ENCODE peak calls at places on chromosomes 2 and 18, in eight cellular contexts. V is pancreas, N is DND-41, C is IMR-90, S is brain microvascular endothelial cell, X is adrenal gland, H is cardiac muscle cell, E is ovary. Y is an unnamed sample.

GRCh38 chr18:10455726-10456453 is 1.5 kb downstream of the APCDD1 start:
- DNase-seq in V (no peak), N (no peak), C (no peak), S (no peak), X (no peak), H (no peak), E (no peak), Y (no peak)

GRCh38 chr18:32439802-32440201 is 30.9 kb downstream of the GAREM1 start:
- DNase-seq in V (no peak), N (no peak), C (no peak), S (no peak), X (no peak), H (no peak), E (no peak), Y (no peak)

GRCh38 chr18:74498712-74499629 is 2.8 kb downstream of the CNDP2 start:
- DNase-seq in V (no peak), N (peak), C (no peak), S (no peak), X (no peak), H (no peak), E (no peak), Y (peak)

GRCh38 chr2:55581875-55582547 is 35.4 kb downstream of the PPP4R3B start:
- DNase-seq in V (no peak), N (no peak), C (peak), S (no peak), X (peak), H (no peak), E (no peak), Y (no peak)

GRCh38 chr2:111634050-111634784 is 249.8 kb downstream of the ANAPC1 start:
- DNase-seq in V (no peak), N (peak), C (peak), S (no peak), X (no peak), H (no peak), E (no peak), Y (no peak)

GRCh38 chr2:27752551-27753237 is 18.8 kb upstream of the MRPL33 start:
- DNase-seq in V (peak), N (no peak), C (no peak), S (no peak), X (no peak), H (peak), E (no peak), Y (no peak)

GRCh38 chr2:101294861-101295260 is 13.6 kb downstream of the RNF149 start:
- DNase-seq in V (no peak), N (no peak), C (no peak), S (no peak), X (no peak), H (no peak), E (no peak), Y (no peak)

GRCh38 chr2:44237221-44237620 is 38.1 kb upstream of the SLC3A1 start:
- DNase-seq in V (no peak), N (peak), C (no peak), S (no peak), X (no peak), H (no peak), E (no peak), Y (no peak)

GRCh38 chr2:172664766-172665165 is 70.9 kb upstream of the RAPGEF4 start:
- DNase-seq in V (no peak), N (no peak), C (no peak), S (no peak), X (no peak), H (no peak), E (no peak), Y (no peak)

GRCh38 chr2:170335351-170335750 is 157.4 kb downstream of the MYO3B start:
- DNase-seq in V (no peak), N (no peak), C (no peak), S (no peak), X (no peak), H (peak), E (no peak), Y (no peak)

GRCh38 chr2:160205511-160205910 is 5.4 kb upstream of the ITGB6 start:
- DNase-seq in V (no peak), N (peak), C (peak), S (peak), X (peak), H (no peak), E (no peak), Y (peak)

GRCh38 chr18:72808688-72809087 is 59.1 kb downstream of the NETO1 start:
- DNase-seq in V (no peak), N (no peak), C (no peak), S (no peak), X (no peak), H (no peak), E (no peak), Y (no peak)

GRCh38 chr2:30223413-30223874 is 7.9 kb upstream of the LBH start:
- DNase-seq in V (no peak), N (no peak), C (no peak), S (no peak), X (no peak), H (no peak), E (no peak), Y (no peak)

GRCh38 chr2:30225131-30225762 is 6.1 kb upstream of the LBH start:
- DNase-seq in V (no peak), N (peak), C (peak), S (peak), X (no peak), H (peak), E (peak), Y (no peak)

GRCh38 chr2:30222031-30222430 is 9.3 kb upstream of the LBH start:
- DNase-seq in V (no peak), N (no peak), C (no peak), S (no peak), X (no peak), H (no peak), E (no peak), Y (no peak)

GRCh38 chr2:30222636-30223360 is 8.5 kb upstream of the LBH start:
- DNase-seq in V (no peak), N (no peak), C (no peak), S (no peak), X (no peak), H (no peak), E (no peak), Y (no peak)

DNA sequence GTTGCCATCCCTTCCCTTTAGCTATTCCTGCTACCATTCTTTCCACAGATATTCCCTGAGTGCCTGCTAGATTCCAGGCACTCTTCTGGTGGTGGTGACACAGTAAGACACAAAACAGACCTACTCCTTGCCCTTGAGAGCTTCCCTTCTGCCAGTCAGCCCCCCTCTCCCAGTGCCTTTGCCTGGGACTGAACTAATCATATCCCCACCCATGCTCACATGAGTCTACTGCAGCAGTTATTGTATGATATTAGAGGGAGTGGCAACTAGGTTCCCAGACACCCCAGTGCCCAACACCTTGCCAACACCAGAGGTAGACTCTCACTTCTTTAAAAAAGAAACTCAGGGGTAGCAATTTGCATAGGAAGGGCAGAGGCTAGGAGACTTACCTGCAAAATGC is 7.2 kb upstream of the LBH start:
- DNase-seq in V (no peak), N (no peak), C (no peak), S (no peak), X (no peak), H (peak), E (no peak), Y (no peak)
- H3K4me3 ChIP-seq in V (no peak), N (no peak), C (no peak), S (no peak), X (no peak), H (no peak), E (no peak), Y (no peak)

GRCh38 chr18:31229829-31230228 is 67.2 kb upstream of the DSC1 start:
- DNase-seq in V (no peak), N (no peak), C (no peak), S (no peak), X (no peak), H (no peak), E (no peak), Y (no peak)
- H3K27ac ChIP-seq in V (no peak), N (no peak), C (no peak), S (no peak), X (no peak), H (no peak), E (no peak), Y (no peak)

DNA sequence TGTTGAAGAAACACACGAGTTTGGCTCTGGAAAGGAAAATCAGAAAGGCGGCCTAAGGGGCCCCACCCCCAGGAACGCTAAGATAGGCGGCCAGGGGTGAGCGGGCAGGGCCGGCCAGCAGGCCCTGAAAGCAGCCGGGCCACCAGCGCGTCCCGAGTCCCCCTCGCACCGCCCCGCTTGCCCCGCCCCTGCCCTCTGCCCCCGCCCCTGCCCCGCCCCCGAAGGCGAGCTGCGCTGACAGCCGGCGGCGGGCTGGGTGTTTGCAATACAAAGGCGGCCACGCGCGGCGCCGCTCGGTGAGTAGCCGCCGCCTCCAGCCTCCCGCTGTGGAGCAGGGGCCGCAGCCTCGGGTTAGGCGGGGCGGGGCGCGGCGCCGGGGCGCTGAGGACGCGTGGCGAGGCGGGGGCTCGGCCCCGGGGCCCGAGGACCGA is at the start of gene LPIN1:
- DNase-seq in V (peak), N (peak), C (peak), S (peak), X (peak), H (peak), E (peak), Y (peak)
- TF ChIP-seq CTCF in V (no peak), N (peak), C (peak), S (no peak), X (no peak), H (no peak), E (no peak), Y (peak)

DNA sequence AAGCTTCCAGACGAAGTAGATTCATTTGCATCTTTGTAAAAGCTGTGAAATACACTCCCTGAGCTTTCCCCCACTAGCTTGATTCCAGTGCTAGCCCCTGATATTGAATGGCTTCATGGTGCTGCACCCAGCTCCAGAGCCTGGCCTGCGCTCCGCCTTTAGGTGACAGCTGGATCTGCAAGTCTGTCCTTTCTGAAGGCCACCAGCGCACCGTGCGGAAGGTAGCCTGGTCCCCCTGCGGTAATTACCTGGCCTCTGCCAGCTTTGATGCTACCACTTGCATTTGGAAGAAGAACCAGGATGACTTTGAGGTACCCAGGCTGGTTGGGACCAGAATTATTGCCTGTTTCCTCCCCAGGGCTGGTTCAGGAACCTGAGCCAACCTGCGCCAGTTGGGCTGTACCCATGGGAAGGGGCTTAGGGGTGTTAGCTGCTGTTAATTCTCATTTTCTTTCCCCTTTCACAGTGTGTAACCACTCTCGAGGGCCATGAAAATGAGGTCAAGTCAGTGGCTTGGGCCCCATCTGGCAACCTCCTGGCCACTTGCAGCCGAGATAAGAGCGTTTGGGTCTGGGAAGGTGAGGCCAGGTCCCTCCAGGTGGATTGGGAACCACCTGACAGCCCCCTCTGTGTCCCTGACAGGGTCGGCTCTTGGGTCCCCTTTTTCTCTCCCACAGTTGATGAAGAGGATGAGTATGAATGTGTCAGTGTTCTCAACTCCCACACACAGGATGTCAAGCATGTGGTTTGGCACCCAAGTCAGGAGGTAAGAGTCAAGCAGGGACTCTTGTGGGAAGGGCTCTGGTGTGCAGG is 1.3 kb downstream of the CIAO1 start:
- DNase-seq in V (no peak), N (peak), C (peak), S (no peak), X (no peak), H (peak), E (no peak), Y (peak)
- H3K4me3 ChIP-seq in V (no peak), N (peak), C (no peak), S (peak), X (no peak), H (peak), E (no peak), Y (peak)

GRCh38 chr18:55280515-55280914 is 307.5 kb downstream of the TCF4 start:
- DNase-seq in V (no peak), N (no peak), C (peak), S (no peak), X (no peak), H (no peak), E (peak), Y (no peak)

GRCh38 chr18:55272510-55273243 is 313.4 kb upstream of the CCDC68 start:
- DNase-seq in V (no peak), N (no peak), C (peak), S (no peak), X (no peak), H (no peak), E (peak), Y (no peak)

GRCh38 chr18:55269632-55270031 is 310.4 kb upstream of the CCDC68 start:
- DNase-seq in V (no peak), N (no peak), C (no peak), S (no peak), X (no peak), H (no peak), E (no peak), Y (no peak)

GRCh38 chr18:55275042-55275897 is 312.7 kb downstream of the TCF4 start:
- DNase-seq in V (no peak), N (no peak), C (peak), S (peak), X (peak), H (no peak), E (no peak), Y (no peak)
- H3K27ac ChIP-seq in V (no peak), N (no peak), C (no peak), S (no peak), X (no peak), H (no peak), E (no peak), Y (no peak)

GRCh38 chr18:70448588-70448987 is 159.7 kb downstream of the SOCS6 start:
- DNase-seq in V (no peak), N (no peak), C (no peak), S (no peak), X (no peak), H (no peak), E (no peak), Y (no peak)

GRCh38 chr18:70452501-70452900 is 163.7 kb downstream of the SOCS6 start:
- DNase-seq in V (no peak), N (no peak), C (no peak), S (no peak), X (no peak), H (no peak), E (no peak), Y (no peak)

GRCh38 chr18:70454705-70455322 is 166.0 kb downstream of the SOCS6 start:
- DNase-seq in V (no peak), N (peak), C (peak), S (peak), X (no peak), H (peak), E (no peak), Y (no peak)

GRCh38 chr18:70453058-70453775 is 164.4 kb downstream of the SOCS6 start:
- DNase-seq in V (no peak), N (no peak), C (peak), S (no peak), X (no peak), H (no peak), E (no peak), Y (no peak)

DNA sequence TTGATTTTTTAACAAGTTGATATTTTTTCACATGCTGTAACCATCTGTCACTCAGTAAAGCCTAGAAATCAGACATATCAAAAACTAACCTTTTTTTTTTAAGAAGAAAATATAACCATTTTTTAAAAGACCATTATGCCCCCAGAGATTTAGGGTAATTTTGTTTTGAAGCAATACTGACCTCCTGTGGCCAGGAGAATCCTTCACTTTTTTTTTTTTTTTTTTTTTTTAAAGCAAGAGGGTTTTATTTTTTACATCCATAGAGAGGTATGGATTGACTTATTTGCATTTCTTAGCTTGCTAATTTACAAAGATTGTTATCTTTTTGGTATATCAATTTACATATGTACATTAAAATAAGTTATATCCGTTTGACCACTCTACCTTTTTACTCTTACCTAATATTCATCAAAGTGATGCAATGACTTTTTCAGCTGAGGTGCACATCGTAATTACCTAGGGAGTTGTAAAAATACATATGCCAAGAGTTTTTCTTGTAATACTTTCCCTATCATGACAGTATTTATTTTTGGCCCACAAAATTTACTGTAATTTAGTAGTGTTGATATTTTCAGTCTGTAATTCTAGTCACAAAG is 161.9 kb downstream of the SOCS6 start:
- DNase-seq in V (no peak), N (no peak), C (peak), S (no peak), X (no peak), H (peak), E (no peak), Y (no peak)
- TF ChIP-seq CTCF in V (no peak), N (peak), C (peak), S (peak), X (peak), H (peak), E (no peak), Y (peak)

GRCh38 chr2:25980951-25981350 is 1.3 kb downstream of the KIF3C start:
- DNase-seq in V (no peak), N (no peak), C (no peak), S (no peak), X (no peak), H (no peak), E (no peak), Y (no peak)

GRCh38 chr2:25980076-25980887 is 2.0 kb downstream of the KIF3C start:
- DNase-seq in V (no peak), N (no peak), C (no peak), S (no peak), X (no peak), H (no peak), E (no peak), Y (no peak)

GRCh38 chr2:25979006-25979405 is 3.3 kb downstream of the KIF3C start:
- DNase-seq in V (no peak), N (no peak), C (no peak), S (no peak), X (no peak), H (no peak), E (no peak), Y (no peak)

GRCh38 chr2:25976884-25977741 is 5.2 kb downstream of the KIF3C start:
- DNase-seq in V (no peak), N (no peak), C (no peak), S (no peak), X (peak), H (no peak), E (no peak), Y (no peak)

DNA sequence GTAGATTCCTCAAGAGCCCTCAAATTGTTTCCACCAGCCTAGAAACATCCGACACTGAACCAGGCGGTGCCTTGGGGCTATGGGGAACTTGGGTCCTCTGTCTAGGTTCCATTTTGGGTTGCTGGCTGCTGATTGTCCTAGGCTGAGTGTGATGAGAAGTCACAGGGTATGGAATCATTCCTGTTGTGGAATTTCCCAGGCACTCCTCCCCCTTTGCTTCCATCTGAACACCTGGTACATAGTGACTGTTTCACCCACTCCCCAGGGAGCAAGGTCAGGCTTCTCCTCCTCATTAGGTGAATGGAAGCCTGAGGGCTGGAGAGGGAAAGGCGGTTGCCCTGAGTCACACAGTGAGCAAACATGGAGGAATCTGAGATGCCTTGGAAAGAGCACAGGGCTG is 4.5 kb downstream of the KIF3C start:
- DNase-seq in V (no peak), N (no peak), C (peak), S (peak), X (no peak), H (no peak), E (no peak), Y (no peak)
- H3K4me3 ChIP-seq in V (no peak), N (no peak), C (no peak), S (no peak), X (no peak), H (no peak), E (no peak), Y (no peak)

GRCh38 chr2:180848393-180848792 is 132.0 kb upstream of the UBE2E3 start:
- DNase-seq in V (no peak), N (no peak), C (no peak), S (no peak), X (no peak), H (no peak), E (no peak), Y (no peak)
- H3K27ac ChIP-seq in V (no peak), N (no peak), C (no peak), S (no peak), X (no peak), H (no peak), E (no peak), Y (no peak)

GRCh38 chr2:85602476-85603234 is at the start of gene TMEM150A:
- DNase-seq in V (peak), N (peak), C (peak), S (peak), X (peak), H (peak), E (peak), Y (peak)
- TF ChIP-seq CTCF in V (peak), N (peak), C (peak), S (peak), X (no peak), H (peak), E (peak), Y (peak)